ENCODE peak calls at places on chromosomes 11 and 22, in four cellular contexts. K, Z, F and A are unnamed samples.

GRCh38 chr11:64921384-64921783 is 3.1 kb upstream of the PPP2R5B start:
- DNase-seq in K (no peak), Z (no peak), F (no peak), A (no peak)

GRCh38 chr22:22463855-22464540 is 44.5 kb downstream of the ZNF280B start:
- DNase-seq in K (peak), Z (no peak), F (peak), A (no peak)

GRCh38 chr11:45247433-45247832 is 38.7 kb downstream of the SYT13 start:
- DNase-seq in K (no peak), Z (no peak), F (peak), A (no peak)

GRCh38 chr11:103546236-103546635 is 437.0 kb downstream of the DYNC2H1 start:
- DNase-seq in K (no peak), Z (no peak), F (peak), A (no peak)

GRCh38 chr22:19477321-19478085 is 1.5 kb downstream of the UFD1 start:
- DNase-seq in K (peak), Z (no peak), F (peak), A (no peak)

GRCh38 chr22:49975543-49976389 is 15.2 kb downstream of the PIM3 start:
- DNase-seq in K (no peak), Z (no peak), F (no peak), A (peak)

GRCh38 chr11:69971741-69972140 is 106.4 kb upstream of the ANO1 start:
- DNase-seq in K (no peak), Z (no peak), F (no peak), A (no peak)

GRCh38 chr22:49507607-49508292 is 319.9 kb downstream of the BRD1 start:
- DNase-seq in K (no peak), Z (no peak), F (no peak), A (no peak)

GRCh38 chr22:26304730-26305129 is 124.3 kb upstream of the ASPHD2 start:
- DNase-seq in K (no peak), Z (no peak), F (no peak), A (no peak)

GRCh38 chr11:10952872-10953271 is 95.0 kb upstream of the ZBED5 start:
- DNase-seq in K (no peak), Z (no peak), F (no peak), A (no peak)

GRCh38 chr11:66720223-66720898 is 8.7 kb downstream of the SPTBN2 start:
- DNase-seq in K (no peak), Z (no peak), F (peak), A (no peak)

GRCh38 chr11:120130991-120131760 is 6.7 kb downstream of the TRIM29 start:
- DNase-seq in K (no peak), Z (no peak), F (no peak), A (no peak)

GRCh38 chr11:125448136-125448535 is 47.9 kb downstream of the FEZ1 start:
- DNase-seq in K (no peak), Z (no peak), F (peak), A (no peak)

GRCh38 chr11:96664108-96664507 is 274.3 kb downstream of the JRKL start:
- DNase-seq in K (no peak), Z (no peak), F (no peak), A (no peak)

GRCh38 chr11:72684236-72684912 is 10.2 kb upstream of the PDE2A start:
- DNase-seq in K (peak), Z (no peak), F (peak), A (peak)

GRCh38 chr22:19179472-19180048 is 1.0 kb upstream of the SLC25A1 start:
- DNase-seq in K (peak), Z (no peak), F (peak), A (no peak)

GRCh38 chr11:16193897-16194381 is 162.4 kb downstream of the SOX6 start:
- DNase-seq in K (no peak), Z (no peak), F (no peak), A (no peak)

GRCh38 chr11:125356736-125357292 is 139.3 kb downstream of the FEZ1 start:
- DNase-seq in K (no peak), Z (no peak), F (no peak), A (no peak)

GRCh38 chr11:95346207-95346718 is 115.3 kb upstream of the SESN3 start:
- DNase-seq in K (no peak), Z (no peak), F (no peak), A (no peak)

GRCh38 chr22:26017932-26018331 is 151.3 kb upstream of the SEZ6L start:
- DNase-seq in K (no peak), Z (no peak), F (no peak), A (no peak)

GRCh38 chr11:118364956-118365615 is 5.7 kb downstream of the UBE4A start:
- DNase-seq in K (no peak), Z (no peak), F (no peak), A (no peak)

GRCh38 chr11:78420255-78420764 is 2.7 kb upstream of the GAB2 start:
- DNase-seq in K (peak), Z (no peak), F (peak), A (no peak)

GRCh38 chr11:107665016-107665415 is 46.8 kb downstream of the SLN start:
- DNase-seq in K (no peak), Z (no peak), F (no peak), A (no peak)

GRCh38 chr11:65710424-65710823 is 1.6 kb upstream of the KAT5 start:
- DNase-seq in K (no peak), Z (no peak), F (no peak), A (no peak)

GRCh38 chr11:102528618-102529017 is 1.9 kb downstream of the MMP7 start:
- DNase-seq in K (no peak), Z (no peak), F (no peak), A (no peak)

GRCh38 chr11:81658722-81659121 is 1074.9 kb downstream of the FAM181B start:
- DNase-seq in K (peak), Z (no peak), F (peak), A (no peak)

GRCh38 chr22:28883917-28884753 is 763 bp downstream of the ZNRF3 start:
- DNase-seq in K (peak), Z (peak), F (no peak), A (no peak)

GRCh38 chr22:32558681-32559355 is 84.2 kb downstream of the FBXO7 start:
- DNase-seq in K (no peak), Z (no peak), F (peak), A (peak)

GRCh38 chr11:126838779-126839178 is 161.8 kb downstream of the KIRREL3 start:
- DNase-seq in K (no peak), Z (no peak), F (no peak), A (no peak)

GRCh38 chr11:6572215-6572614 is 31.2 kb downstream of the RRP8 start:
- DNase-seq in K (no peak), Z (no peak), F (peak), A (no peak)

GRCh38 chr11:45658292-45658991 is 7.0 kb downstream of the CHST1 start:
- DNase-seq in K (no peak), Z (no peak), F (peak), A (peak)

DNA sequence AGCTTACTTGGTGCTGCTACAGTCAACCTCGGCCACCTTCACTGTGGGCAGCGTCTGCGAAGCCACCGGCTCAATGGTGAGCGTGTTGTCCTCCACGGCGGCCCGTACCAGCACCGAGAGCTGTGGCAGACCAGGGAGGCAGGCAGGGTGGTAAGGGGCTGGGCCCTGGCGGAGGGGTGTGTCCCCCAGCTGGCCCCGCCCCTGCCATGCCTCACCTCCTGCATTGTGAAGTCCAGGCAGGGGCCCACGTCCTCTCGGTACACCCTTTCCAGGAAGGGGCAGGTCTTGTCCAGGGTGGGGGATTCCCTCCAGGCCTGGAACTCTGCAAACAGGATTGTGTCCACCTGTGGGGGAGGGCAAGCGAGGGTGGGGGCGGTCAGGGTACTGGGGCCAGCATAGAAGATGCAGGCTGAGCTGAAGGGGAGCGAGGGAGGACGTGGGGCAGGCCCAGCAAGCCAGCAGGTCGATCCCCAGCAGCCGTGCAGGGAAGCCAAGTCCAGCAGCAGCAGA is 12.8 kb downstream of the RAB3IL1 start:
- DNase-seq in K (no peak), Z (no peak), F (no peak), A (no peak)
- H3K4me3 ChIP-seq in K (no peak), Z (no peak), F (no peak), A (no peak)

GRCh38 chr22:42857845-42858481 is 890 bp upstream of the ARFGAP3 start:
- DNase-seq in K (no peak), Z (no peak), F (no peak), A (no peak)
- H3K4me3 ChIP-seq in K (no peak), Z (peak), F (no peak), A (peak)

GRCh38 chr11:33696411-33696810 is 4.2 kb downstream of the C11orf91 start:
- DNase-seq in K (peak), Z (no peak), F (no peak), A (no peak)
- H3K4me3 ChIP-seq in K (no peak), Z (no peak), F (no peak), A (no peak)

GRCh38 chr11:92382311-92382710 is 157.7 kb downstream of the FAT3 start:
- DNase-seq in K (no peak), Z (no peak), F (no peak), A (no peak)

GRCh38 chr11:92383430-92383829 is 158.8 kb downstream of the FAT3 start:
- DNase-seq in K (no peak), Z (no peak), F (peak), A (no peak)

GRCh38 chr11:92384316-92384715 is 159.7 kb downstream of the FAT3 start:
- DNase-seq in K (no peak), Z (no peak), F (peak), A (no peak)

GRCh38 chr11:92386577-92386976 is 162.0 kb downstream of the FAT3 start:
- DNase-seq in K (no peak), Z (no peak), F (no peak), A (no peak)

DNA sequence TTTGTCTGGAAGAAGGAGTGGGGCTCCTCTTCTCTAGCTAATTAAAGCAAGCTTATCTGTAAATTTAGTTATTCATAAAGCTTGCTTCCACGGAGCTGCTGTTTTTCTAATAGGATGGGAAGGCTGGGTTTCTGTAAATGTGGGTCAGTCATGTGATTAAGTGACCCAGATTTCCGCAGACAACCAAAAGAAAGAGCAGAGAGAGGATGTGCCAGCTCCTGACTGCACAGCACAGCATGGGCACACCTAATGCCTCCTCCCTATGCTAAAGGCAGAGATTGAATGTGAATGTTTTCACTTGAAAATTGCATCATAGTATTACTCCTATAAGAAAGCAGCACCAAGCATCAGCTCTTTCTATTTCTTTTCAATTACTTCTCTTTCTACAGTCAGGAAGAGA is 160.2 kb downstream of the FAT3 start:
- DNase-seq in K (no peak), Z (no peak), F (no peak), A (no peak)
- H3K4me3 ChIP-seq in K (no peak), Z (no peak), F (no peak), A (no peak)